ENCODE peak calls at places on chromosomes 5 and 9, in four cellular contexts. U is GM23248, X is EL, C is sigmoid colon. P is an unnamed sample.

GRCh38 chr5:14250094-14250777 is 107.1 kb downstream of the TRIO start:
- DNase-seq in U (peak), X (peak), C (peak), P (peak)

GRCh38 chr9:89759563-89759962 is 154.8 kb downstream of the GADD45G start:
- DNase-seq in U (no peak), X (no peak), C (no peak), P (no peak)

GRCh38 chr5:65356274-65356673 is 125.4 kb downstream of the ADAMTS6 start:
- DNase-seq in U (no peak), X (no peak), C (no peak), P (no peak)

GRCh38 chr5:171316258-171317121 is 7.4 kb downstream of the TLX3 start:
- DNase-seq in U (no peak), X (no peak), C (no peak), P (no peak)

GRCh38 chr5:65986050-65986451 is 59.7 kb downstream of the ERBIN start:
- DNase-seq in U (peak), X (peak), C (no peak), P (peak)

GRCh38 chr9:107249131-107249533 is 33.9 kb upstream of the RAD23B start:
- DNase-seq in U (peak), X (peak), C (no peak), P (no peak)

GRCh38 chr5:45697211-45697610 is 1.0 kb upstream of the HCN1 start:
- DNase-seq in U (no peak), X (no peak), C (no peak), P (no peak)

GRCh38 chr5:82785941-82786340 is 291.3 kb downstream of the TMEM167A start:
- DNase-seq in U (no peak), X (no peak), C (no peak), P (no peak)

GRCh38 chr5:107263387-107264003 is 407.2 kb downstream of the EFNA5 start:
- DNase-seq in U (no peak), X (no peak), C (no peak), P (no peak)

GRCh38 chr9:88033303-88033702 is 59.0 kb upstream of the CDK20 start:
- DNase-seq in U (no peak), X (no peak), C (no peak), P (no peak)

GRCh38 chr5:35205186-35205585 is 25.1 kb downstream of the PRLR start:
- DNase-seq in U (peak), X (peak), C (no peak), P (peak)

P was measured in fibroblast of mammary gland.